ENCODE peak calls at places on chromosomes 1 and 21, in four cellular contexts. Q, W, O and H are unnamed samples. For H3K27me3, the result is how much of the 10 kb centered on the place peaks cover.

GRCh38 chr1:154849645-154850131 is 20.4 kb downstream of the KCNN3 start:
- DNase-seq in W (no peak), Q (no peak), O (no peak), H (no peak)

GRCh38 chr1:33460947-33461629 is 11.4 kb upstream of the ZSCAN20 start:
- DNase-seq in W (peak), Q (no peak), O (no peak), H (no peak)

GRCh38 chr1:166017395-166017794 is 149.4 kb downstream of the FAM78B start:
- DNase-seq in O (no peak), Q (peak), W (no peak), H (no peak)

GRCh38 chr21:43967981-43968380 is 44.1 kb upstream of the TRAPPC10 start:
- DNase-seq in O (no peak), Q (no peak), W (no peak), H (no peak)

GRCh38 chr1:164709541-164710287 is 150.7 kb downstream of the PBX1 start:
- DNase-seq in W (no peak), Q (no peak), O (peak), H (no peak)

GRCh38 chr1:20483833-20484525 is 2.0 kb downstream of the CAMK2N1 start:
- DNase-seq in O (peak), W (no peak), Q (no peak), H (no peak)

GRCh38 chr21:32304998-32305397 is 6.3 kb downstream of the MRAP start:
- DNase-seq in W (no peak), Q (no peak), O (no peak), H (no peak)

GRCh38 chr1:6148497-6149241 is 31.5 kb downstream of the CHD5 start:
- DNase-seq in O (no peak), W (peak), Q (peak), H (peak)

GRCh38 chr1:151511636-151512215 is 539 bp downstream of the CGN start:
- DNase-seq in Q (no peak), O (no peak), W (peak), H (peak)

GRCh38 chr1:112998592-112999235 is 42.7 kb upstream of the SLC16A1 start:
- DNase-seq in O (peak), W (no peak), Q (peak), H (no peak)

DNA sequence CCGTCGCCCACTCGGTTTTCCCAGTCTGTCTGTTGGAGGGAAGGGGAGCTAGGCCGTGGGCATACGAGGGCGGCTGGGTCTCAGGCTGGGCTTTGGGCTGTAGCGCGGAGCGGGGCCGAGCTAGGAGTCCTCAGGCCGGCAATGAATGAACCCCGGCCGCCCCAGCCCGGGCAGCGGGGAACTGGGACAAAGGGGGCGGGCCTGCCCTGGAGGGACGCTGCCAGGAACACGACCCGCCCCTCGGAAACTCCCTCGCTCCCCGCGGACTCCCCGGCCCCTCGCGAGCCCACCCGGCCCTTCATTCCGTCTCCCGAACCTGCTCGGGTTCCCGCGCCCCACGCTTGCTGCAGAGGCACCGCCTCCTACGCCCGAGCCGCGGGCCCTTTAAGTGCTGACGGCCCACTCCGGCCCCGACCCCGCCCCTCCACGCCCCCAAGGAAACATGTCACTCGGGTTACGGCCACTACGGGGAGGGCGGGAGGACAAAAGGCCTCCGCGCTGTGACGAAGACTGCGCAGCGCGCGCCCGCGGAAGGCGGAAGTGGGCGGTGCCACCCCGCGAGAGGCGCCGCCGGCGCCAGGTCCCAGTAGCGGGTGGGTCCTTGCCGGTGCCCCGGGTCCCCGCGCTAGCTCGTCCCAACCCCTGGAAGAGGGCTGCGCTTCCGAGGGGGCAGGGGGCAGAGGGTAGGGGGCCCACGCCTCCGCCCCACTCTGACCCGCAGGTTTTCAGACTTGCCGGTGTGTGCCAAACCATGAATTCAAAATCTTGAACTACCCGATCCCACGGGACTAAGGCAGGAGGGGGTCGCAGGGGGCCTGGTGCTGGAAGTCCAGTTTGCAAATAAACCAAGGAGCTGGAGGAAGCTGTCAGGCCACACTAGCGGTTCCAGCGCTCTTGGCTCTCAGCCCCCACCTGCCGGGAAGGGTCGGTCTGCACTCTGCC is at the start of gene GALE:
- DNase-seq in Q (peak), W (peak), O (peak), H (peak)
- TF ChIP-seq POLR2A in Q (peak), W (peak), O (peak), H (peak)

GRCh38 chr1:61481313-61481712 is 243.6 kb downstream of the TM2D1 start:
- DNase-seq in Q (no peak), W (no peak), O (no peak), H (no peak)

GRCh38 chr1:61486783-61487505 is 238.0 kb downstream of the TM2D1 start:
- DNase-seq in W (no peak), Q (no peak), O (no peak), H (no peak)

GRCh38 chr1:61480273-61480672 is 244.7 kb downstream of the TM2D1 start:
- DNase-seq in Q (no peak), O (no peak), W (no peak), H (no peak)

GRCh38 chr1:61477301-61477700 is 247.6 kb downstream of the TM2D1 start:
- DNase-seq in W (no peak), O (no peak), Q (no peak), H (no peak)

GRCh38 chr1:61482170-61482569 is 242.8 kb downstream of the TM2D1 start:
- DNase-seq in Q (no peak), W (no peak), O (no peak), H (no peak)
- H3K27me3 ChIP-seq in Q (under half), W (under half), O (under half), H (under half)

GRCh38 chr1:227946624-227947424 is 908 bp downstream of the WNT9A start:
- DNase-seq in Q (peak), O (peak), W (peak), H (peak)

GRCh38 chr1:227948493-227949260 is 945 bp upstream of the WNT9A start:
- DNase-seq in O (no peak), Q (no peak), W (peak), H (no peak)

GRCh38 chr1:227949341-227949921 is 1.7 kb upstream of the WNT9A start:
- DNase-seq in Q (no peak), W (peak), O (no peak), H (no peak)

GRCh38 chr1:227947425-227947677 is 381 bp downstream of the WNT9A start:
- DNase-seq in Q (peak), O (no peak), W (peak), H (no peak)

GRCh38 chr1:227947678-227948492 is at the start of gene WNT9A:
- DNase-seq in W (peak), O (peak), Q (peak), H (no peak)
- TF ChIP-seq POLR2A in W (no peak), O (no peak), Q (no peak), H (peak)

GRCh38 chr1:4032571-4032970 is 132.5 kb upstream of the C1orf174 start:
- DNase-seq in Q (no peak), W (no peak), O (no peak), H (no peak)
- H3K27me3 ChIP-seq in Q (under half), W (under half), O (under half), H (under half)

GRCh38 chr1:244049969-244050834 is 881 bp upstream of the ZBTB18 start:
- DNase-seq in O (no peak), W (peak), Q (no peak), H (peak)

GRCh38 chr1:244049142-244049968 is 1.7 kb upstream of the ZBTB18 start:
- DNase-seq in O (no peak), Q (peak), W (peak), H (peak)

GRCh38 chr1:244052728-244053312 is 1.7 kb downstream of the ZBTB18 start:
- DNase-seq in W (no peak), Q (no peak), O (no peak), H (no peak)

GRCh38 chr1:244052011-244052727 is 1.1 kb downstream of the ZBTB18 start:
- DNase-seq in O (peak), Q (no peak), W (no peak), H (no peak)

GRCh38 chr1:244050835-244051444 is at the start of gene ZBTB18:
- DNase-seq in O (peak), W (no peak), Q (no peak), H (no peak)
- TF ChIP-seq POLR2A in O (no peak), W (no peak), Q (no peak), H (no peak)

GRCh38 chr1:116179886-116180474 is 68.8 kb downstream of the MAB21L3 start:
- DNase-seq in Q (no peak), O (no peak), W (no peak), H (no peak)

GRCh38 chr1:116179398-116179797 is 68.2 kb downstream of the MAB21L3 start:
- DNase-seq in O (no peak), Q (no peak), W (peak), H (no peak)

GRCh38 chr1:116178837-116179236 is 67.6 kb downstream of the MAB21L3 start:
- DNase-seq in Q (no peak), O (no peak), W (peak), H (peak)

GRCh38 chr1:116176306-116176789 is 65.1 kb downstream of the MAB21L3 start:
- DNase-seq in W (no peak), Q (no peak), O (no peak), H (no peak)

DNA sequence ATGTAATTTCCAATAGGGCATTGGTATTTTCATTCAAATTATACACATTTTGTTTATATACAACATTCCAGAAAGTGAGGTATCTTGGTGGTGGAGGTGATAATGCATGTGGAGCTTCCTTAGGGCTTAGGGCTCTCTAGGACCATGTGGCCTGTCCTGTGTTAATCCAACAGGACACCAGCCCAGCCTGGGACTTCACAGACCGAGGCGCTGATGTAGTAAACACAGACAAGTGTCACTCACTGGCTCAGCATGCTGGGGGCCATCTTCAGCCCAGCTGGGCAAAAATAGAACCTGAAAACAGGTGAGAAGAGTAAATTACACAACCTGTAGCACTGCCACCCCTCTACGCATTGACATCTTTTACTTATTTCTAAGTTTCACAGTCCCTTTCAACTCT is 66.7 kb downstream of the MAB21L3 start:
- DNase-seq in O (no peak), W (no peak), Q (no peak), H (no peak)
- H3K27me3 ChIP-seq in O (under half), W (under half), Q (under half), H (under half)

GRCh38 chr21:42425603-42425985 is 21.9 kb downstream of the UBASH3A start:
- DNase-seq in W (no peak), O (no peak), Q (no peak), H (no peak)
- TF ChIP-seq POLR2A in W (no peak), O (no peak), Q (no peak), H (no peak)

GRCh38 chr1:55694297-55694696 is 479.1 kb upstream of the USP24 start:
- DNase-seq in W (no peak), Q (no peak), O (peak), H (peak)
- H3K27me3 ChIP-seq in W (under half), Q (under half), O (under half), H (under half)

GRCh38 chr21:33916200-33916567 is 580 bp upstream of the ATP5PO start:
- DNase-seq in O (no peak), W (no peak), Q (no peak), H (no peak)

GRCh38 chr21:33917421-33917820 is 1.8 kb upstream of the ATP5PO start:
- DNase-seq in Q (no peak), O (no peak), W (no peak), H (no peak)

GRCh38 chr21:33914188-33914587 is 1.4 kb downstream of the ATP5PO start:
- DNase-seq in O (no peak), Q (no peak), W (no peak), H (no peak)

GRCh38 chr21:33909756-33910155 is 5.8 kb downstream of the ATP5PO start:
- DNase-seq in O (no peak), W (no peak), Q (no peak), H (no peak)

GRCh38 chr21:33915368-33916199 is at the start of gene ATP5PO:
- DNase-seq in O (peak), W (peak), Q (peak), H (peak)
- TF ChIP-seq POLR2A in O (peak), W (peak), Q (peak), H (peak)

GRCh38 chr1:17281775-17282181 is 26.2 kb upstream of the PADI4 start:
- DNase-seq in Q (no peak), W (no peak), O (no peak), H (no peak)
- H3K27me3 ChIP-seq in Q (half or more), W (under half), O (half or more), H (under half)